ENCODE peak calls at places on chromosomes 7 and 10, in six cellular contexts. One of them, this sample, is unnamed.

GRCh38 chr10:117762819-117763172 is 220.2 kb downstream of the EMX2 start:
- DNase-seq in Right ventricle myocardium inferior: no peak
- DNase-seq in stimulated activated CD4-positive, alpha-beta T cell treated with anti-CD3 and anti-CD28 coated beads, TNF-alpha, amount 100 ng/mL, for 24 hours: no peak
- DNase-seq in T-helper 2 cell: no peak
- DNase-seq in OCI-LY7: no peak
- DNase-seq in endothelial cell: no peak
- DNase-seq in this sample: no peak

GRCh38 chr7:76225379-76225778 is 23.7 kb downstream of the SRRM3 start:
- DNase-seq in OCI-LY7: peak; percentile 33
- DNase-seq in endothelial cell: peak; percentile 62
- DNase-seq in T-helper 2 cell: peak; percentile 6
- DNase-seq in Right ventricle myocardium inferior: no peak
- DNase-seq in stimulated activated CD4-positive, alpha-beta T cell treated with anti-CD3 and anti-CD28 coated beads, TNF-alpha, amount 100 ng/mL, for 24 hours: peak; percentile 7
- DNase-seq in this sample: no peak

GRCh38 chr10:30873408-30873807 is 158.3 kb downstream of the ZNF438 start:
- DNase-seq in OCI-LY7: no peak
- DNase-seq in stimulated activated CD4-positive, alpha-beta T cell treated with anti-CD3 and anti-CD28 coated beads, TNF-alpha, amount 100 ng/mL, for 24 hours: no peak
- DNase-seq in T-helper 2 cell: no peak
- DNase-seq in endothelial cell: no peak
- DNase-seq in Right ventricle myocardium inferior: no peak
- DNase-seq in this sample: no peak

GRCh38 chr7:831596-832291 is 532 bp upstream of the SUN1 start:
- DNase-seq in OCI-LY7: no peak
- DNase-seq in stimulated activated CD4-positive, alpha-beta T cell treated with anti-CD3 and anti-CD28 coated beads, TNF-alpha, amount 100 ng/mL, for 24 hours: no peak
- DNase-seq in endothelial cell: no peak
- DNase-seq in Right ventricle myocardium inferior: no peak
- DNase-seq in T-helper 2 cell: no peak
- DNase-seq in this sample: no peak

GRCh38 chr10:43862756-43863155 is 214.1 kb upstream of the ZNF32 start:
- DNase-seq in Right ventricle myocardium inferior: peak; percentile 59
- DNase-seq in T-helper 2 cell: no peak
- DNase-seq in endothelial cell: no peak
- DNase-seq in OCI-LY7: no peak
- DNase-seq in stimulated activated CD4-positive, alpha-beta T cell treated with anti-CD3 and anti-CD28 coated beads, TNF-alpha, amount 100 ng/mL, for 24 hours: no peak
- DNase-seq in this sample: no peak

GRCh38 chr10:15558136-15558535 is 161.6 kb downstream of the ITGA8 start:
- DNase-seq in stimulated activated CD4-positive, alpha-beta T cell treated with anti-CD3 and anti-CD28 coated beads, TNF-alpha, amount 100 ng/mL, for 24 hours: no peak
- DNase-seq in Right ventricle myocardium inferior: no peak
- DNase-seq in T-helper 2 cell: no peak
- DNase-seq in endothelial cell: no peak
- DNase-seq in OCI-LY7: no peak
- DNase-seq in this sample: no peak

GRCh38 chr7:111199643-111200042 is 108.7 kb downstream of the LRRN3 start:
- DNase-seq in T-helper 2 cell: no peak
- DNase-seq in stimulated activated CD4-positive, alpha-beta T cell treated with anti-CD3 and anti-CD28 coated beads, TNF-alpha, amount 100 ng/mL, for 24 hours: no peak
- DNase-seq in endothelial cell: no peak
- DNase-seq in Right ventricle myocardium inferior: no peak
- DNase-seq in OCI-LY7: no peak
- DNase-seq in this sample: no peak

GRCh38 chr10:62638062-62638477 is 166.4 kb upstream of the ADO start:
- DNase-seq in Right ventricle myocardium inferior: no peak
- DNase-seq in stimulated activated CD4-positive, alpha-beta T cell treated with anti-CD3 and anti-CD28 coated beads, TNF-alpha, amount 100 ng/mL, for 24 hours: no peak
- DNase-seq in endothelial cell: no peak
- DNase-seq in T-helper 2 cell: no peak
- DNase-seq in OCI-LY7: peak; percentile 63
- DNase-seq in this sample: no peak

GRCh38 chr7:21365866-21366624 is 61.8 kb upstream of the SP4 start:
- DNase-seq in OCI-LY7: no peak
- DNase-seq in Right ventricle myocardium inferior: no peak
- DNase-seq in endothelial cell: no peak
- DNase-seq in T-helper 2 cell: no peak
- DNase-seq in stimulated activated CD4-positive, alpha-beta T cell treated with anti-CD3 and anti-CD28 coated beads, TNF-alpha, amount 100 ng/mL, for 24 hours: no peak
- DNase-seq in this sample: no peak

GRCh38 chr7:55504093-55504859 is 68.0 kb downstream of the VOPP1 start:
- DNase-seq in T-helper 2 cell: no peak
- DNase-seq in stimulated activated CD4-positive, alpha-beta T cell treated with anti-CD3 and anti-CD28 coated beads, TNF-alpha, amount 100 ng/mL, for 24 hours: no peak
- DNase-seq in Right ventricle myocardium inferior: no peak
- DNase-seq in endothelial cell: no peak
- DNase-seq in OCI-LY7: peak; percentile 55
- DNase-seq in this sample: no peak

GRCh38 chr7:19117870-19118608 is 603 bp upstream of the TWIST1 start:
- DNase-seq in T-helper 2 cell: no peak
- DNase-seq in endothelial cell: peak; percentile 21
- DNase-seq in stimulated activated CD4-positive, alpha-beta T cell treated with anti-CD3 and anti-CD28 coated beads, TNF-alpha, amount 100 ng/mL, for 24 hours: no peak
- DNase-seq in Right ventricle myocardium inferior: no peak
- DNase-seq in OCI-LY7: no peak
- DNase-seq in this sample: no peak

GRCh38 chr10:132054564-132054963 is 11.2 kb upstream of the JAKMIP3 start:
- DNase-seq in Right ventricle myocardium inferior: no peak
- DNase-seq in endothelial cell: peak; percentile 53
- DNase-seq in T-helper 2 cell: no peak
- DNase-seq in OCI-LY7: no peak
- DNase-seq in stimulated activated CD4-positive, alpha-beta T cell treated with anti-CD3 and anti-CD28 coated beads, TNF-alpha, amount 100 ng/mL, for 24 hours: no peak
- DNase-seq in this sample: no peak

GRCh38 chr10:9137368-9137767 is 1082.9 kb downstream of the GATA3 start:
- DNase-seq in OCI-LY7: no peak
- DNase-seq in Right ventricle myocardium inferior: no peak
- DNase-seq in T-helper 2 cell: no peak
- DNase-seq in stimulated activated CD4-positive, alpha-beta T cell treated with anti-CD3 and anti-CD28 coated beads, TNF-alpha, amount 100 ng/mL, for 24 hours: no peak
- DNase-seq in endothelial cell: no peak
- DNase-seq in this sample: no peak

GRCh38 chr10:59337254-59337653 is 25.1 kb downstream of the FAM13C start:
- DNase-seq in stimulated activated CD4-positive, alpha-beta T cell treated with anti-CD3 and anti-CD28 coated beads, TNF-alpha, amount 100 ng/mL, for 24 hours: no peak
- DNase-seq in Right ventricle myocardium inferior: no peak
- DNase-seq in OCI-LY7: no peak
- DNase-seq in endothelial cell: no peak
- DNase-seq in T-helper 2 cell: no peak
- DNase-seq in this sample: no peak

GRCh38 chr7:12389089-12389700 is 14.5 kb downstream of the VWDE start:
- DNase-seq in endothelial cell: peak; percentile 65
- DNase-seq in Right ventricle myocardium inferior: no peak
- DNase-seq in stimulated activated CD4-positive, alpha-beta T cell treated with anti-CD3 and anti-CD28 coated beads, TNF-alpha, amount 100 ng/mL, for 24 hours: no peak
- DNase-seq in T-helper 2 cell: peak; percentile 12
- DNase-seq in OCI-LY7: peak; percentile 55
- DNase-seq in this sample: no peak

GRCh38 chr7:106737202-106737562 is 76.2 kb upstream of the CCDC71L start:
- DNase-seq in endothelial cell: no peak
- DNase-seq in stimulated activated CD4-positive, alpha-beta T cell treated with anti-CD3 and anti-CD28 coated beads, TNF-alpha, amount 100 ng/mL, for 24 hours: no peak
- DNase-seq in OCI-LY7: peak; percentile 30
- DNase-seq in Right ventricle myocardium inferior: no peak
- DNase-seq in T-helper 2 cell: no peak
- DNase-seq in this sample: no peak

GRCh38 chr10:103885617-103886016 is 30.2 kb upstream of the SH3PXD2A start:
- DNase-seq in T-helper 2 cell: no peak
- DNase-seq in Right ventricle myocardium inferior: no peak
- DNase-seq in stimulated activated CD4-positive, alpha-beta T cell treated with anti-CD3 and anti-CD28 coated beads, TNF-alpha, amount 100 ng/mL, for 24 hours: no peak
- DNase-seq in endothelial cell: no peak
- DNase-seq in OCI-LY7: no peak
- DNase-seq in this sample: peak; percentile 74

GRCh38 chr7:130615583-130615982 is 53.0 kb downstream of the COPG2 start:
- DNase-seq in Right ventricle myocardium inferior: no peak
- DNase-seq in OCI-LY7: no peak
- DNase-seq in T-helper 2 cell: no peak
- DNase-seq in stimulated activated CD4-positive, alpha-beta T cell treated with anti-CD3 and anti-CD28 coated beads, TNF-alpha, amount 100 ng/mL, for 24 hours: no peak
- DNase-seq in endothelial cell: no peak
- DNase-seq in this sample: no peak

GRCh38 chr7:42082144-42082543 is 154.9 kb downstream of the GLI3 start:
- DNase-seq in stimulated activated CD4-positive, alpha-beta T cell treated with anti-CD3 and anti-CD28 coated beads, TNF-alpha, amount 100 ng/mL, for 24 hours: no peak
- DNase-seq in endothelial cell: no peak
- DNase-seq in Right ventricle myocardium inferior: no peak
- DNase-seq in T-helper 2 cell: no peak
- DNase-seq in OCI-LY7: no peak
- DNase-seq in this sample: no peak

GRCh38 chr7:119733480-119733879 is 539.5 kb upstream of the KCND2 start:
- DNase-seq in Right ventricle myocardium inferior: no peak
- DNase-seq in OCI-LY7: no peak
- DNase-seq in endothelial cell: no peak
- DNase-seq in T-helper 2 cell: no peak
- DNase-seq in stimulated activated CD4-positive, alpha-beta T cell treated with anti-CD3 and anti-CD28 coated beads, TNF-alpha, amount 100 ng/mL, for 24 hours: no peak
- DNase-seq in this sample: no peak

GRCh38 chr7:358352-358751 is 68.4 kb downstream of the FOXL3 start:
- DNase-seq in T-helper 2 cell: no peak
- DNase-seq in stimulated activated CD4-positive, alpha-beta T cell treated with anti-CD3 and anti-CD28 coated beads, TNF-alpha, amount 100 ng/mL, for 24 hours: no peak
- DNase-seq in endothelial cell: no peak
- DNase-seq in OCI-LY7: no peak
- DNase-seq in Right ventricle myocardium inferior: peak; percentile 4
- DNase-seq in this sample: no peak

GRCh38 chr7:151110941-151111645 is 24.8 kb downstream of the AGAP3 start:
- DNase-seq in T-helper 2 cell: peak; percentile 62
- DNase-seq in Right ventricle myocardium inferior: peak; percentile 88
- DNase-seq in stimulated activated CD4-positive, alpha-beta T cell treated with anti-CD3 and anti-CD28 coated beads, TNF-alpha, amount 100 ng/mL, for 24 hours: peak; percentile 68
- DNase-seq in OCI-LY7: peak; percentile 74
- DNase-seq in endothelial cell: peak; percentile 82
- DNase-seq in this sample: peak; percentile 87

GRCh38 chr7:123415625-123416024 is 118.8 kb downstream of the IQUB start:
- DNase-seq in stimulated activated CD4-positive, alpha-beta T cell treated with anti-CD3 and anti-CD28 coated beads, TNF-alpha, amount 100 ng/mL, for 24 hours: no peak
- DNase-seq in T-helper 2 cell: no peak
- DNase-seq in OCI-LY7: no peak
- DNase-seq in Right ventricle myocardium inferior: no peak
- DNase-seq in endothelial cell: no peak
- DNase-seq in this sample: no peak

GRCh38 chr10:101095550-101096213 is 33.9 kb downstream of the KAZALD1 start:
- DNase-seq in Right ventricle myocardium inferior: no peak
- DNase-seq in stimulated activated CD4-positive, alpha-beta T cell treated with anti-CD3 and anti-CD28 coated beads, TNF-alpha, amount 100 ng/mL, for 24 hours: peak; percentile 79
- DNase-seq in T-helper 2 cell: peak; percentile 62
- DNase-seq in endothelial cell: peak; percentile 88
- DNase-seq in OCI-LY7: peak; percentile 72
- DNase-seq in this sample: no peak

GRCh38 chr10:43160919-43161251 is 22.6 kb downstream of the CSGALNACT2 start:
- DNase-seq in T-helper 2 cell: no peak
- DNase-seq in endothelial cell: no peak
- DNase-seq in stimulated activated CD4-positive, alpha-beta T cell treated with anti-CD3 and anti-CD28 coated beads, TNF-alpha, amount 100 ng/mL, for 24 hours: no peak
- DNase-seq in Right ventricle myocardium inferior: no peak
- DNase-seq in OCI-LY7: no peak
- DNase-seq in this sample: no peak

GRCh38 chr7:96287168-96287567 is 34.7 kb downstream of the SLC25A13 start:
- DNase-seq in endothelial cell: no peak
- DNase-seq in T-helper 2 cell: no peak
- DNase-seq in Right ventricle myocardium inferior: no peak
- DNase-seq in OCI-LY7: no peak
- DNase-seq in stimulated activated CD4-positive, alpha-beta T cell treated with anti-CD3 and anti-CD28 coated beads, TNF-alpha, amount 100 ng/mL, for 24 hours: no peak
- DNase-seq in this sample: no peak

GRCh38 chr7:41047789-41048191 is 655.1 kb downstream of the INHBA start:
- DNase-seq in T-helper 2 cell: no peak
- DNase-seq in OCI-LY7: no peak
- DNase-seq in endothelial cell: no peak
- DNase-seq in stimulated activated CD4-positive, alpha-beta T cell treated with anti-CD3 and anti-CD28 coated beads, TNF-alpha, amount 100 ng/mL, for 24 hours: no peak
- DNase-seq in Right ventricle myocardium inferior: no peak
- DNase-seq in this sample: no peak

GRCh38 chr7:134696261-134696660 is 49.6 kb downstream of the BPGM start:
- DNase-seq in OCI-LY7: no peak
- DNase-seq in stimulated activated CD4-positive, alpha-beta T cell treated with anti-CD3 and anti-CD28 coated beads, TNF-alpha, amount 100 ng/mL, for 24 hours: no peak
- DNase-seq in endothelial cell: no peak
- DNase-seq in T-helper 2 cell: no peak
- DNase-seq in Right ventricle myocardium inferior: no peak
- DNase-seq in this sample: no peak

GRCh38 chr7:142540371-142540770 is 208.9 kb upstream of the PRSS1 start:
- DNase-seq in OCI-LY7: no peak
- DNase-seq in Right ventricle myocardium inferior: no peak
- DNase-seq in stimulated activated CD4-positive, alpha-beta T cell treated with anti-CD3 and anti-CD28 coated beads, TNF-alpha, amount 100 ng/mL, for 24 hours: no peak
- DNase-seq in T-helper 2 cell: no peak
- DNase-seq in endothelial cell: no peak
- DNase-seq in this sample: no peak

This sample was measured in ascending aorta.